ENCODE peak calls at places on chromosomes 16 and 17, in six cellular contexts. D is naive thymus-derived CD4-positive, alpha-beta T cell; Z is substantia nigra; C is stimulated activated CD4-positive, alpha-beta T cell treated with anti-CD3 and anti-CD28 coated beads, Interleukin-1b, Interleukin-23, amount 100 ng/mL, for 1 hour; W is CD8-positive, alpha-beta memory T cell; V is cardiac fibroblast. E is an unnamed sample.

GRCh38 chr17:67362173-67362572 is 4.2 kb downstream of the PSMD12 start:
- DNase-seq in D (no peak), Z (no peak), C (no peak), W (no peak), V (no peak), E (no peak)

GRCh38 chr16:56874800-56875199 is 9.8 kb downstream of the SLC12A3 start:
- DNase-seq in D (no peak), Z (no peak), C (no peak), W (no peak), V (peak; percentile 17), E (no peak)

GRCh38 chr17:82913304-82914043 is 73.7 kb upstream of the ZNF750 start:
- DNase-seq in D (no peak), Z (peak; percentile 48), C (no peak), W (no peak), V (no peak), E (no peak)

GRCh38 chr17:77212833-77213777 is 72.3 kb downstream of the SEC14L1 start:
- DNase-seq in D (no peak), Z (peak; percentile 54), C (no peak), W (no peak), V (no peak), E (no peak)

GRCh38 chr17:41619162-41619933 is 5.0 kb downstream of the KRT17 start:
- DNase-seq in D (no peak), Z (no peak), C (no peak), W (no peak), V (no peak), E (no peak)

GRCh38 chr16:89602273-89602951 is 11.0 kb upstream of the DPEP1 start:
- DNase-seq in D (peak; percentile 19), Z (no peak), C (peak; percentile 37), W (peak; percentile 30), V (peak; percentile 83), E (peak; percentile 80)

GRCh38 chr17:48149174-48150106 is 41.9 kb downstream of the SNX11 start:
- DNase-seq in D (no peak), Z (no peak), C (no peak), W (no peak), V (peak; percentile 25), E (no peak)

GRCh38 chr17:76274559-76274956 is 9.4 kb downstream of the UBALD2 start:
- DNase-seq in D (no peak), Z (no peak), C (no peak), W (no peak), V (no peak), E (no peak)

GRCh38 chr16:67326472-67327309 is at the start of the genes KCTD19 and LRRC36:
- DNase-seq in D (peak; percentile 12), Z (peak; percentile 87), C (peak; percentile 19), W (peak; percentile 56), V (no peak), E (peak; percentile 92)

E was measured in KBM-7.